ENCODE peak calls at places on chromosomes 4 and X, in seven cellular contexts. One of them, this sample, is unnamed.
A peak's percentile ranks its signal among the peaks of the same experiment; 100 is the strongest.

GRCh38 chrX:77505227-77505626 is 58.0 kb downstream of the FGF16 start:
- DNase-seq in retinal pigment epithelial cell: no peak
- DNase-seq in iris pigment epithelial cell: peak; percentile 80
- DNase-seq in AG08395: no peak
- DNase-seq in HFFc6: no peak
- DNase-seq in bronchial epithelial cell: peak; percentile 66
- DNase-seq in hypothalamus: no peak
- DNase-seq in this sample: no peak

GRCh38 chrX:10457092-10457491 is 163.3 kb downstream of the MID1 start:
- DNase-seq in retinal pigment epithelial cell: no peak
- DNase-seq in HFFc6: no peak
- DNase-seq in bronchial epithelial cell: peak; percentile 1
- DNase-seq in hypothalamus: no peak
- DNase-seq in AG08395: peak; percentile 51
- DNase-seq in iris pigment epithelial cell: peak; percentile 63
- DNase-seq in this sample: no peak

GRCh38 chrX:70498129-70498528 is 53.5 kb downstream of the DLG3 start:
- DNase-seq in retinal pigment epithelial cell: no peak
- DNase-seq in HFFc6: no peak
- DNase-seq in AG08395: no peak
- DNase-seq in bronchial epithelial cell: no peak
- DNase-seq in hypothalamus: no peak
- DNase-seq in iris pigment epithelial cell: no peak
- DNase-seq in this sample: no peak

GRCh38 chr4:98260047-98260578 is 1.1 kb upstream of the RAP1GDS1 start:
- DNase-seq in bronchial epithelial cell: peak; percentile 22
- DNase-seq in iris pigment epithelial cell: peak; percentile 32
- DNase-seq in HFFc6: peak; percentile 21
- DNase-seq in AG08395: peak; percentile 20
- DNase-seq in hypothalamus: peak; percentile 58
- DNase-seq in retinal pigment epithelial cell: no peak
- DNase-seq in this sample: no peak

GRCh38 chr4:100009490-100009889 is 59.4 kb upstream of the H2AZ1 start:
- DNase-seq in AG08395: no peak
- DNase-seq in retinal pigment epithelial cell: no peak
- DNase-seq in HFFc6: peak; percentile 22
- DNase-seq in iris pigment epithelial cell: no peak
- DNase-seq in hypothalamus: no peak
- DNase-seq in bronchial epithelial cell: no peak
- DNase-seq in this sample: no peak

GRCh38 chr4:5980436-5981155 is 37.6 kb downstream of the C4orf50 start:
- DNase-seq in AG08395: no peak
- DNase-seq in bronchial epithelial cell: no peak
- DNase-seq in retinal pigment epithelial cell: no peak
- DNase-seq in HFFc6: no peak
- DNase-seq in iris pigment epithelial cell: no peak
- DNase-seq in hypothalamus: no peak
- DNase-seq in this sample: no peak

GRCh38 chrX:45566456-45566855 is 365.8 kb upstream of the DIPK2B start:
- DNase-seq in iris pigment epithelial cell: no peak
- DNase-seq in retinal pigment epithelial cell: no peak
- DNase-seq in AG08395: no peak
- DNase-seq in bronchial epithelial cell: no peak
- DNase-seq in hypothalamus: no peak
- DNase-seq in HFFc6: no peak
- DNase-seq in this sample: no peak

GRCh38 chr4:6626066-6626465 is 14.4 kb upstream of the MRFAP1 start:
- DNase-seq in hypothalamus: no peak
- DNase-seq in HFFc6: no peak
- DNase-seq in iris pigment epithelial cell: no peak
- DNase-seq in retinal pigment epithelial cell: no peak
- DNase-seq in AG08395: no peak
- DNase-seq in bronchial epithelial cell: no peak
- DNase-seq in this sample: no peak

GRCh38 chrX:108091878-108092291 is 307 bp downstream of the ATG4A start:
- DNase-seq in iris pigment epithelial cell: no peak
- DNase-seq in AG08395: no peak
- DNase-seq in hypothalamus: no peak
- DNase-seq in HFFc6: no peak
- DNase-seq in retinal pigment epithelial cell: no peak
- DNase-seq in bronchial epithelial cell: peak; percentile 21
- DNase-seq in this sample: no peak

GRCh38 chr4:54513231-54513630 is 144.5 kb upstream of the KIT start:
- DNase-seq in HFFc6: peak; percentile 86
- DNase-seq in iris pigment epithelial cell: peak; percentile 52
- DNase-seq in retinal pigment epithelial cell: no peak
- DNase-seq in bronchial epithelial cell: peak; percentile 77
- DNase-seq in hypothalamus: no peak
- DNase-seq in AG08395: peak; percentile 93
- DNase-seq in this sample: no peak

GRCh38 chrX:70313503-70313902 is 23.6 kb downstream of the KIF4A start:
- DNase-seq in iris pigment epithelial cell: peak; percentile 67
- DNase-seq in hypothalamus: no peak
- DNase-seq in retinal pigment epithelial cell: no peak
- DNase-seq in AG08395: peak; percentile 10
- DNase-seq in HFFc6: peak; percentile 20
- DNase-seq in bronchial epithelial cell: no peak
- DNase-seq in this sample: no peak

GRCh38 chr4:46146993-46147392 is 23.1 kb upstream of the GABRG1 start:
- DNase-seq in AG08395: no peak
- DNase-seq in retinal pigment epithelial cell: peak; percentile 43
- DNase-seq in HFFc6: no peak
- DNase-seq in bronchial epithelial cell: peak; percentile 51
- DNase-seq in iris pigment epithelial cell: no peak
- DNase-seq in hypothalamus: no peak
- DNase-seq in this sample: no peak

GRCh38 chrX:87409113-87409841 is 108.3 kb upstream of the KLHL4 start:
- DNase-seq in iris pigment epithelial cell: peak; percentile 90
- DNase-seq in HFFc6: no peak
- DNase-seq in bronchial epithelial cell: peak; percentile 45
- DNase-seq in AG08395: no peak
- DNase-seq in retinal pigment epithelial cell: peak; percentile 88
- DNase-seq in hypothalamus: peak; percentile 9
- DNase-seq in this sample: no peak

GRCh38 chr4:15885422-15885821 is 53.1 kb downstream of the FGFBP1 start:
- DNase-seq in hypothalamus: no peak
- DNase-seq in AG08395: no peak
- DNase-seq in iris pigment epithelial cell: no peak
- DNase-seq in HFFc6: no peak
- DNase-seq in retinal pigment epithelial cell: no peak
- DNase-seq in bronchial epithelial cell: no peak
- DNase-seq in this sample: no peak

GRCh38 chrX:19972984-19973383 is 17.9 kb downstream of the BCLAF3 start:
- DNase-seq in AG08395: no peak
- DNase-seq in retinal pigment epithelial cell: no peak
- DNase-seq in iris pigment epithelial cell: no peak
- DNase-seq in HFFc6: no peak
- DNase-seq in bronchial epithelial cell: no peak
- DNase-seq in hypothalamus: no peak
- DNase-seq in this sample: no peak

GRCh38 chrX:144333429-144333828 is 449.6 kb downstream of the UBE2NL start:
- DNase-seq in bronchial epithelial cell: no peak
- DNase-seq in iris pigment epithelial cell: no peak
- DNase-seq in retinal pigment epithelial cell: no peak
- DNase-seq in hypothalamus: no peak
- DNase-seq in HFFc6: no peak
- DNase-seq in AG08395: no peak
- DNase-seq in this sample: no peak

GRCh38 chr4:83124079-83124780 is 9.7 kb upstream of the PLAC8 start:
- DNase-seq in retinal pigment epithelial cell: no peak
- DNase-seq in iris pigment epithelial cell: no peak
- DNase-seq in HFFc6: peak; percentile 22
- DNase-seq in bronchial epithelial cell: no peak
- DNase-seq in hypothalamus: no peak
- DNase-seq in AG08395: no peak
- DNase-seq in this sample: no peak

GRCh38 chr4:89769856-89770255 is 67.1 kb downstream of the SNCA start:
- DNase-seq in iris pigment epithelial cell: no peak
- DNase-seq in hypothalamus: no peak
- DNase-seq in HFFc6: no peak
- DNase-seq in AG08395: no peak
- DNase-seq in bronchial epithelial cell: no peak
- DNase-seq in retinal pigment epithelial cell: no peak
- DNase-seq in this sample: no peak

GRCh38 chr4:30866907-30867306 is 146.7 kb downstream of the PCDH7 start:
- DNase-seq in iris pigment epithelial cell: no peak
- DNase-seq in AG08395: no peak
- DNase-seq in hypothalamus: no peak
- DNase-seq in bronchial epithelial cell: peak; percentile 82
- DNase-seq in HFFc6: no peak
- DNase-seq in retinal pigment epithelial cell: no peak
- DNase-seq in this sample: no peak

GRCh38 chrX:116318672-116319071 is 117.7 kb upstream of the SLC6A14 start:
- DNase-seq in bronchial epithelial cell: peak; percentile 53
- DNase-seq in iris pigment epithelial cell: peak; percentile 3
- DNase-seq in AG08395: no peak
- DNase-seq in HFFc6: no peak
- DNase-seq in retinal pigment epithelial cell: peak; percentile 5
- DNase-seq in hypothalamus: no peak
- DNase-seq in this sample: no peak

GRCh38 chr4:74473155-74473811 is 28.3 kb downstream of the AREG start:
- DNase-seq in iris pigment epithelial cell: peak; percentile 96
- DNase-seq in bronchial epithelial cell: peak; percentile 92
- DNase-seq in AG08395: peak; percentile 53
- DNase-seq in hypothalamus: no peak
- DNase-seq in HFFc6: peak; percentile 80
- DNase-seq in retinal pigment epithelial cell: peak; percentile 81
- DNase-seq in this sample: no peak

GRCh38 chr4:11670304-11670703 is 241.6 kb upstream of the HS3ST1 start:
- DNase-seq in bronchial epithelial cell: no peak
- DNase-seq in retinal pigment epithelial cell: no peak
- DNase-seq in HFFc6: no peak
- DNase-seq in hypothalamus: no peak
- DNase-seq in iris pigment epithelial cell: no peak
- DNase-seq in AG08395: no peak
- DNase-seq in this sample: no peak

GRCh38 chrX:8018916-8019315 is 91.7 kb upstream of the PNPLA4 start:
- DNase-seq in AG08395: no peak
- DNase-seq in HFFc6: no peak
- DNase-seq in iris pigment epithelial cell: no peak
- DNase-seq in bronchial epithelial cell: no peak
- DNase-seq in retinal pigment epithelial cell: no peak
- DNase-seq in hypothalamus: no peak
- DNase-seq in this sample: no peak

GRCh38 chr4:169068423-169068822 is 58.4 kb upstream of the CBR4 start:
- DNase-seq in HFFc6: no peak
- DNase-seq in AG08395: no peak
- DNase-seq in iris pigment epithelial cell: no peak
- DNase-seq in hypothalamus: no peak
- DNase-seq in retinal pigment epithelial cell: no peak
- DNase-seq in bronchial epithelial cell: no peak
- DNase-seq in this sample: no peak

GRCh38 chrX:71128915-71129765 is 10.7 kb downstream of the MED12 start:
- DNase-seq in HFFc6: peak; percentile 36
- DNase-seq in hypothalamus: peak; percentile 41
- DNase-seq in AG08395: peak; percentile 68
- DNase-seq in bronchial epithelial cell: peak; percentile 31
- DNase-seq in retinal pigment epithelial cell: no peak
- DNase-seq in iris pigment epithelial cell: peak; percentile 63
- DNase-seq in this sample: peak; percentile 62

GRCh38 chr4:22454955-22455354 is 60.9 kb downstream of the ADGRA3 start:
- DNase-seq in HFFc6: no peak
- DNase-seq in iris pigment epithelial cell: no peak
- DNase-seq in AG08395: no peak
- DNase-seq in hypothalamus: no peak
- DNase-seq in retinal pigment epithelial cell: no peak
- DNase-seq in bronchial epithelial cell: no peak
- DNase-seq in this sample: no peak

GRCh38 chr4:41725254-41725653 is 23.3 kb downstream of the PHOX2B start:
- DNase-seq in AG08395: no peak
- DNase-seq in hypothalamus: no peak
- DNase-seq in HFFc6: no peak
- DNase-seq in bronchial epithelial cell: no peak
- DNase-seq in retinal pigment epithelial cell: no peak
- DNase-seq in iris pigment epithelial cell: no peak
- DNase-seq in this sample: no peak

GRCh38 chrX:39450578-39450977 is 647.2 kb downstream of the BCOR start:
- DNase-seq in iris pigment epithelial cell: no peak
- DNase-seq in AG08395: no peak
- DNase-seq in retinal pigment epithelial cell: no peak
- DNase-seq in hypothalamus: no peak
- DNase-seq in HFFc6: no peak
- DNase-seq in bronchial epithelial cell: no peak
- DNase-seq in this sample: no peak

GRCh38 chr4:20253799-20254409 is 2.2 kb downstream of the SLIT2 start:
- DNase-seq in hypothalamus: no peak
- DNase-seq in retinal pigment epithelial cell: no peak
- DNase-seq in bronchial epithelial cell: no peak
- DNase-seq in AG08395: peak; percentile 49
- DNase-seq in iris pigment epithelial cell: peak; percentile 61
- DNase-seq in HFFc6: no peak
- DNase-seq in this sample: no peak

GRCh38 chr4:26356067-26356466 is 35.3 kb downstream of the RBPJ start:
- DNase-seq in retinal pigment epithelial cell: no peak
- DNase-seq in AG08395: peak; percentile 8
- DNase-seq in iris pigment epithelial cell: peak; percentile 34
- DNase-seq in bronchial epithelial cell: peak; percentile 10
- DNase-seq in HFFc6: no peak
- DNase-seq in hypothalamus: peak; percentile 12
- DNase-seq in this sample: no peak